ENCODE peak calls at places on chromosomes 5 and 9, in ten cellular contexts. V is endodermal cell, J is IMR-90, H is fibroblast of lung, B is GM12865, A is cardiac fibroblast, Q is HCT116, G is AG10803, E is prostate gland, Y is heart left ventricle. U is an unnamed sample.

GRCh38 chr9:17810728-17811634 is 232.1 kb downstream of the SH3GL2 start:
- DNase-seq in V (peak), J (peak), H (peak), B (peak), A (peak), Q (peak), G (peak), E (peak), Y (peak), U (peak)

GRCh38 chr9:1353291-1353690 is 303.1 kb downstream of the DMRT2 start:
- DNase-seq in V (no peak), J (no peak), H (no peak), B (no peak), A (no peak), Q (no peak), G (no peak), E (no peak), Y (no peak), U (peak)

GRCh38 chr5:158783382-158783781 is 316.3 kb downstream of the EBF1 start:
- DNase-seq in V (no peak), J (no peak), H (no peak), B (no peak), A (no peak), Q (no peak), G (no peak), E (no peak), Y (no peak), U (no peak)

GRCh38 chr5:82467006-82467561 is 188.9 kb upstream of the RPS23 start:
- DNase-seq in V (no peak), J (no peak), H (no peak), B (no peak), A (peak), Q (no peak), G (peak), E (no peak), Y (no peak), U (no peak)

GRCh38 chr9:95529910-95530309 is 13.1 kb upstream of the PTCH1 start:
- DNase-seq in V (no peak), J (no peak), H (no peak), B (no peak), A (no peak), Q (no peak), G (no peak), E (no peak), Y (no peak), U (no peak)

GRCh38 chr5:50947892-50948683 is 281.7 kb downstream of the PARP8 start:
- DNase-seq in V (no peak), J (no peak), H (no peak), B (no peak), A (no peak), Q (no peak), G (no peak), E (no peak), Y (no peak), U (no peak)

GRCh38 chr5:179902763-179903158 is 4.9 kb downstream of the TBC1D9B start:
- DNase-seq in V (no peak), J (no peak), H (no peak), B (no peak), A (no peak), Q (no peak), G (no peak), E (no peak), Y (no peak), U (no peak)

GRCh38 chr9:116155700-116156045 is 2.1 kb downstream of the PAPPA start:
- DNase-seq in V (no peak), J (peak), H (peak), B (no peak), A (peak), Q (no peak), G (peak), E (no peak), Y (no peak), U (no peak)

GRCh38 chr5:78647838-78648358 is 674 bp downstream of the LHFPL2 start:
- DNase-seq in V (peak), J (peak), H (peak), B (no peak), A (peak), Q (no peak), G (peak), E (peak), Y (peak), U (peak)

GRCh38 chr9:21395778-21396717 is 10.8 kb upstream of the IFNA2 start:
- DNase-seq in V (peak), J (no peak), H (no peak), B (peak), A (peak), Q (peak), G (no peak), E (peak), Y (peak), U (no peak)

GRCh38 chr9:131179561-131180219 is 54.3 kb downstream of the NUP214 start:
- DNase-seq in V (no peak), J (peak), H (peak), B (peak), A (peak), Q (no peak), G (peak), E (no peak), Y (no peak), U (peak)

GRCh38 chr9:121987312-121987711 is 105.8 kb downstream of the TTLL11 start:
- DNase-seq in V (no peak), J (no peak), H (no peak), B (no peak), A (no peak), Q (no peak), G (no peak), E (no peak), Y (no peak), U (no peak)

GRCh38 chr9:130962418-130963316 is 23.6 kb upstream of the FIBCD1 start:
- DNase-seq in V (peak), J (peak), H (peak), B (no peak), A (peak), Q (peak), G (peak), E (no peak), Y (no peak), U (peak)

GRCh38 chr5:107948377-107948776 is 277.6 kb upstream of the EFNA5 start:
- DNase-seq in V (no peak), J (no peak), H (no peak), B (no peak), A (no peak), Q (no peak), G (no peak), E (no peak), Y (no peak), U (no peak)

GRCh38 chr9:112169368-112169767 is 5.7 kb downstream of the SUSD1 start:
- DNase-seq in V (no peak), J (no peak), H (no peak), B (no peak), A (no peak), Q (no peak), G (no peak), E (no peak), Y (no peak), U (peak)

GRCh38 chr5:56481147-56481997 is 248.2 kb upstream of the ANKRD55 start:
- DNase-seq in V (peak), J (peak), H (peak), B (peak), A (peak), Q (no peak), G (peak), E (peak), Y (peak), U (peak)

GRCh38 chr5:144433140-144433822 is 262.6 kb downstream of the KCTD16 start:
- DNase-seq in V (no peak), J (no peak), H (no peak), B (no peak), A (no peak), Q (no peak), G (no peak), E (no peak), Y (no peak), U (no peak)

GRCh38 chr9:126745574-126746411 is 59.0 kb upstream of the ZBTB43 start:
- DNase-seq in V (no peak), J (no peak), H (no peak), B (no peak), A (no peak), Q (no peak), G (no peak), E (no peak), Y (no peak), U (no peak)

GRCh38 chr9:131423171-131423581 is 29.3 kb downstream of the PRRC2B start:
- DNase-seq in V (peak), J (peak), H (peak), B (peak), A (peak), Q (no peak), G (peak), E (peak), Y (peak), U (peak)

GRCh38 chr5:32942225-32942989 is 231.3 kb downstream of the NPR3 start:
- DNase-seq in V (peak), J (peak), H (peak), B (peak), A (peak), Q (peak), G (no peak), E (no peak), Y (no peak), U (peak)

GRCh38 chr9:106921341-106921899 is 58.5 kb downstream of the ZNF462 start:
- DNase-seq in V (peak), J (peak), H (peak), B (no peak), A (peak), Q (peak), G (peak), E (no peak), Y (peak), U (peak)

GRCh38 chr9:20512106-20512505 is 110.2 kb downstream of the MLLT3 start:
- DNase-seq in V (no peak), J (peak), H (peak), B (no peak), A (peak), Q (no peak), G (peak), E (no peak), Y (no peak), U (peak)

GRCh38 chr9:34446468-34446891 is 11.9 kb downstream of the FAM219A start:
- DNase-seq in V (no peak), J (peak), H (peak), B (no peak), A (peak), Q (no peak), G (peak), E (no peak), Y (no peak), U (no peak)

GRCh38 chr5:134435525-134435924 is 23.8 kb upstream of the CDKN2AIPNL start:
- DNase-seq in V (no peak), J (peak), H (peak), B (no peak), A (no peak), Q (peak), G (peak), E (no peak), Y (no peak), U (peak)

GRCh38 chr5:158811350-158811749 is 288.4 kb downstream of the EBF1 start:
- DNase-seq in V (no peak), J (no peak), H (no peak), B (no peak), A (no peak), Q (no peak), G (no peak), E (no peak), Y (no peak), U (no peak)

GRCh38 chr5:169979871-169980270 is 424 bp downstream of the INSYN2B start:
- DNase-seq in V (no peak), J (peak), H (peak), B (no peak), A (peak), Q (no peak), G (no peak), E (no peak), Y (no peak), U (no peak)

GRCh38 chr9:84002344-84002743 is 21.7 kb downstream of the RMI1 start:
- DNase-seq in V (no peak), J (peak), H (peak), B (peak), A (peak), Q (no peak), G (peak), E (no peak), Y (no peak), U (no peak)

DNA sequence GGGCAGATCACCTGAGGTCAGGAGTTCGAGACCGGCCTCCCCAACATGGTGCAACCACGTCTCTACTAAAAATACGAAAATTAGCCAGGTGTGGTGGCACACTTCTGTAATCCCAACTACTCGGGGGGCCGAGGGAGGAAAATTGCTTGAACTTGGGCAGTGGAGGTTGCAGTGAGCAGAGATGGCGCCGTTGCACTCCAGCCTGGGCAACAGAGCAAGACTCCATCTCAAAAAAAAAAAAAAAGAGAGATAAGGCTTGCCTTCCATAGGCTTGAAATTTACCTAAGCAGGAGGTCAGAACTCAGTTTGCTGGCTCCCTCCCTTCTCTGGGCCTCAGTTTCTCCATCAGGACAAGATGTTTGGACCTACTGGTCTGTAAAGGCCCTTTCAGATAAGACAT is 1.3 kb downstream of the SPOUT1 start:
- DNase-seq in V (no peak), J (no peak), H (no peak), B (no peak), A (no peak), Q (no peak), G (no peak), E (no peak), Y (no peak), U (no peak)
- H3K4me3 ChIP-seq in V (peak), J (no peak), H (no peak), B (peak), A (no peak), Q (peak), G (peak), E (no peak), Y (no peak), U (no peak)

DNA sequence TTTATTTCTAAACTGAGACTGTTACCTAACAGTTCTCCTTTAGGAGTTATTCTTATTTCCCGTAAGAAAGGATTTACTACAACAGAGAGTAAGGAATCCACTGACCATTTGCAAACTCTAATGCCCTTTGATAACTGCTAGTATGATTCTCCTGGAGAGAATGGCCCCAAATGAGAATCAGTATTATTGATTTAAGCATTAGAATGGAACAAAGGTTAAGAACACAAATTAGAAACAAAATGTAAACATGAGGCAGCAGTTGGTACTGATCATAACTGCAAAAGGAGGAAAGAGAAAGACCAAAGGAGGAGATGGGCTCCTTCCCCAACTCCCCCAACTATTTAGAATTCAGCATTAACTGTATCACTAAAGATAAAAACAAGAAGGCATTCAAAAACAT is 30.7 kb downstream of the PSIP1 start:
- DNase-seq in V (no peak), J (no peak), H (no peak), B (no peak), A (no peak), Q (no peak), G (no peak), E (no peak), Y (no peak), U (no peak)
- TF ChIP-seq CTCF in V (no peak), J (no peak), H (no peak), B (no peak), A (no peak), Q (no peak), G (no peak), E (no peak), Y (no peak), U (no peak)

DNA sequence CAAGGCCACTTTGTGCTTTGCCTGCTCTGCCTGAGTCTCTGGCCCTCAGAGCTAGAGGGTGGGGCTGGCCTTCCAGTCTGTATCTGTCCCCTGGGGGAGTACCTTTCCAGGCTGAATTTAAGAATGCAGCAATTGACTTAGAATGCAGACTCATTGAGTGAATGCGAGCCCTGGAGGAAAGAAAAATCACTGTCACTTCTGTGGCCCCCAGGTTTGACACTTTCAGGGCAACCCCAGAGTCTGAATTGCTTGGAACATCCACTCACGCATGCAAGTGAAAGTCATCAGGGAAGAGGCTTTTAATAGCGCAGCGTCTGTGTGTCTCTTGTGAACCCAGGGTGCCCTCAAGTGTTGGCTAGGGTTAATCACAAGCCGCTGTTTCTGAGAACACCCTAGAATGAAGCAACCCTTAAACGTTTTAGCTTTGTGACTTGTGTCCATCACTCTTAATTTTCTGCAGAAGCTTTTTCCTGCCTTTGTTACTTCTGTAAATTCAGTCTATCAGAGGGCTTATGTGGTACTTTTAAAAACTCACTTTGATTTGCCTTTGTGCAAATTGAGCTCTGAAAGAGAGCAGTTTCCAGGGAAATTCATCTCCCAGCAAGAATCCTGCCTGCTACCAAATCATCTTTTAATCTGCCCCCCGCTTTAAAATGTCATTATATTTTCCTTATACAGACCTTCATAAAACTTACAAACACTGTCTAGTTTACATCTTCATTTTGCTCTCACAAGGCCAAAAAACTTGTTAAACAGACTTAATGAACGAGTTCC is 146.8 kb upstream of the IQGAP2 start:
- DNase-seq in V (peak), J (peak), H (peak), B (peak), A (peak), Q (peak), G (peak), E (peak), Y (peak), U (peak)
- H3K4me3 ChIP-seq in V (no peak), J (no peak), H (no peak), B (no peak), A (no peak), Q (peak), G (no peak), E (no peak), Y (no peak), U (no peak)

GRCh38 chr9:33024966-33025571 is at the start of gene DNAJA1:
- DNase-seq in V (peak), J (peak), H (peak), B (peak), A (peak), Q (peak), G (peak), E (peak), Y (peak), U (peak)
- TF ChIP-seq CTCF in V (no peak), J (no peak), H (no peak), B (no peak), A (no peak), Q (no peak), G (no peak), E (peak), Y (no peak), U (no peak)

GRCh38 chr5:59020611-59021285 is 437.9 kb downstream of the RAB3C start:
- DNase-seq in V (no peak), J (peak), H (peak), B (no peak), A (no peak), Q (no peak), G (no peak), E (no peak), Y (no peak), U (peak)

GRCh38 chr5:59021837-59022514 is 439.1 kb downstream of the RAB3C start:
- DNase-seq in V (no peak), J (no peak), H (no peak), B (no peak), A (no peak), Q (no peak), G (no peak), E (no peak), Y (peak), U (peak)

GRCh38 chr5:59019078-59019477 is 436.2 kb downstream of the RAB3C start:
- DNase-seq in V (no peak), J (no peak), H (no peak), B (no peak), A (no peak), Q (no peak), G (no peak), E (no peak), Y (no peak), U (no peak)

GRCh38 chr5:59021286-59021673 is 438.4 kb downstream of the RAB3C start:
- DNase-seq in V (no peak), J (no peak), H (no peak), B (no peak), A (no peak), Q (no peak), G (no peak), E (no peak), Y (no peak), U (no peak)

DNA sequence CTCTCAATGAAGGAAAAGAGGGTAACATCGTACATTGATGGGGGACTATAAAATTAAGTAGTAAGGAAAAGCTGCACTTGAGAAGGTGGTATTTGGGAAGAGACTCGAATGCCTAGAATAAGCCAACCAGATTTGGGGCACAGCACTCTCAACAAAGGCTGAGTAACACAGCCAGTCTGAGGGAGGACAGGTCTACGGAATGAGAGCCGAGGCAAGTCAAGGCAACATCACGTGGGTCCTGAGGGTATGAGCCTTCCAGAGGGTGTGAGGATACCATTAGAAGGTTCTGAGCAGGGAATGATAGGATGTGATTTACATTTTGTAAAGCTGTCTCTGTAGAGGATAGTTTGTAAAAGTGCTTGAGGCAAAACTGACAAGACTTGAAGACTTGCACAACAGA is 434.1 kb downstream of the RAB3C start:
- DNase-seq in V (no peak), J (no peak), H (no peak), B (no peak), A (no peak), Q (no peak), G (no peak), E (no peak), Y (no peak), U (no peak)
- H3K4me3 ChIP-seq in V (no peak), J (no peak), H (no peak), B (no peak), A (no peak), Q (no peak), G (no peak), E (no peak), Y (no peak), U (no peak)

DNA sequence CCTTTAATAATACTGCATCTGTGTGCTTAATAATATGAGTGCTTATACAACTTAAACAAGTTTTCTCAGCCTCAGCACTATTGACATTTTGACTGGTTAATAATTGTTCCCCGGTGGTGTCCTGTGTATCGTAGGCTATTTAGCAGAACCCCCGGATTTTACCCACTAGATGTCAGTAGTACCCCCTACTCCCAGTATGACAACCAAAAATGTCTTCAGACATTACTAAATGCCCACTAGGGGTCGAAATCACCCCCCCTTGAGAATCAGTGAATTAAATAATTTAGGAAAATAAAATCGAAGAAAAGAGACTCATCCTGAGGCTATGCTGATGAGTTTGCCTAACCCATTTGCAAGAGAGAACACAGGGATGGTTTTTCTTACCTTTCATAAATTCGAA is 166.3 kb downstream of the ATP10B start:
- DNase-seq in V (no peak), J (no peak), H (no peak), B (peak), A (no peak), Q (no peak), G (no peak), E (no peak), Y (no peak), U (no peak)
- TF ChIP-seq CTCF in V (peak), J (no peak), H (no peak), B (peak), A (no peak), Q (peak), G (no peak), E (no peak), Y (peak), U (no peak)

GRCh38 chr5:14400085-14400484 is 181.5 kb upstream of the OTULINL start:
- DNase-seq in V (no peak), J (peak), H (peak), B (no peak), A (peak), Q (no peak), G (peak), E (no peak), Y (no peak), U (peak)
- H3K4me3 ChIP-seq in V (no peak), J (no peak), H (no peak), B (no peak), A (no peak), Q (no peak), G (no peak), E (no peak), Y (no peak), U (no peak)

GRCh38 chr9:137960496-137960895 is 82.9 kb downstream of the CACNA1B start:
- DNase-seq in V (peak), J (no peak), H (no peak), B (no peak), A (no peak), Q (no peak), G (no peak), E (no peak), Y (no peak), U (no peak)
- TF ChIP-seq CTCF in V (peak), J (no peak), H (no peak), B (peak), A (no peak), Q (peak), G (no peak), E (no peak), Y (no peak), U (no peak)